ENCODE peak calls at places on chromosomes 6 and 20, in seven cellular contexts. One of them, this sample, is unnamed.

GRCh38 chr6:137756788-137757187 is 110.3 kb upstream of the TNFAIP3 start:
- DNase-seq in CD8-positive, alpha-beta memory T cell: no peak
- DNase-seq in neuronal stem cell: no peak
- DNase-seq in CD4-positive, CD25-positive, alpha-beta regulatory T cell: no peak
- DNase-seq in heart left ventricle: no peak
- DNase-seq in aorta: no peak
- DNase-seq in Caco-2: no peak
- DNase-seq in this sample: no peak

GRCh38 chr6:46044876-46045617 is 29.4 kb upstream of the CLIC5 start:
- DNase-seq in CD8-positive, alpha-beta memory T cell: no peak
- DNase-seq in neuronal stem cell: no peak
- DNase-seq in CD4-positive, CD25-positive, alpha-beta regulatory T cell: no peak
- DNase-seq in heart left ventricle: no peak
- DNase-seq in aorta: no peak
- DNase-seq in Caco-2: no peak
- DNase-seq in this sample: no peak

GRCh38 chr6:108944707-108945685 is 96.8 kb downstream of the ARMC2 start:
- DNase-seq in CD8-positive, alpha-beta memory T cell: no peak
- DNase-seq in neuronal stem cell: no peak
- DNase-seq in CD4-positive, CD25-positive, alpha-beta regulatory T cell: no peak
- DNase-seq in heart left ventricle: peak; percentile 65
- DNase-seq in aorta: no peak
- DNase-seq in Caco-2: no peak
- DNase-seq in this sample: no peak

GRCh38 chr6:105431226-105431625 is 28.3 kb upstream of the PREP start:
- DNase-seq in CD8-positive, alpha-beta memory T cell: peak; percentile 36
- DNase-seq in neuronal stem cell: peak; percentile 27
- DNase-seq in CD4-positive, CD25-positive, alpha-beta regulatory T cell: no peak
- DNase-seq in heart left ventricle: no peak
- DNase-seq in aorta: no peak
- DNase-seq in Caco-2: peak; percentile 46
- DNase-seq in this sample: no peak

GRCh38 chr20:5590899-5591298 is 159.3 kb upstream of the SHLD1 start:
- DNase-seq in CD8-positive, alpha-beta memory T cell: no peak
- DNase-seq in neuronal stem cell: no peak
- DNase-seq in CD4-positive, CD25-positive, alpha-beta regulatory T cell: no peak
- DNase-seq in heart left ventricle: no peak
- DNase-seq in aorta: no peak
- DNase-seq in Caco-2: no peak
- DNase-seq in this sample: no peak

GRCh38 chr6:170176621-170177382 is 114.1 kb downstream of the DLL1 start:
- DNase-seq in CD8-positive, alpha-beta memory T cell: no peak
- DNase-seq in neuronal stem cell: no peak
- DNase-seq in CD4-positive, CD25-positive, alpha-beta regulatory T cell: no peak
- DNase-seq in heart left ventricle: peak; percentile 63
- DNase-seq in aorta: no peak
- DNase-seq in Caco-2: no peak
- DNase-seq in this sample: no peak

GRCh38 chr6:125584468-125584939 is 164.9 kb upstream of the HEY2 start:
- DNase-seq in CD8-positive, alpha-beta memory T cell: no peak
- DNase-seq in neuronal stem cell: peak; percentile 39
- DNase-seq in CD4-positive, CD25-positive, alpha-beta regulatory T cell: no peak
- DNase-seq in heart left ventricle: peak; percentile 74
- DNase-seq in aorta: no peak
- DNase-seq in Caco-2: peak; percentile 2
- DNase-seq in this sample: no peak

GRCh38 chr6:9295641-9296040 is 860.3 kb upstream of the SLC35B3 start:
- DNase-seq in CD8-positive, alpha-beta memory T cell: no peak
- DNase-seq in neuronal stem cell: no peak
- DNase-seq in CD4-positive, CD25-positive, alpha-beta regulatory T cell: no peak
- DNase-seq in heart left ventricle: no peak
- DNase-seq in aorta: no peak
- DNase-seq in Caco-2: no peak
- DNase-seq in this sample: no peak

GRCh38 chr6:127342946-127343752 is at the start of gene ECHDC1:
- DNase-seq in CD8-positive, alpha-beta memory T cell: peak; percentile 71
- DNase-seq in neuronal stem cell: peak; percentile 55
- DNase-seq in CD4-positive, CD25-positive, alpha-beta regulatory T cell: peak; percentile 39
- DNase-seq in heart left ventricle: peak; percentile 80
- DNase-seq in aorta: peak; percentile 87
- DNase-seq in Caco-2: peak; percentile 65
- DNase-seq in this sample: peak; percentile 61

GRCh38 chr6:80440496-80441160 is 334.2 kb downstream of the BCKDHB start:
- DNase-seq in CD8-positive, alpha-beta memory T cell: no peak
- DNase-seq in neuronal stem cell: no peak
- DNase-seq in CD4-positive, CD25-positive, alpha-beta regulatory T cell: no peak
- DNase-seq in heart left ventricle: no peak
- DNase-seq in aorta: no peak
- DNase-seq in Caco-2: no peak
- DNase-seq in this sample: no peak

GRCh38 chr20:29409833-29410804 is 1847.3 kb upstream of the DEFB115 start:
- DNase-seq in CD8-positive, alpha-beta memory T cell: no peak
- DNase-seq in neuronal stem cell: no peak
- DNase-seq in CD4-positive, CD25-positive, alpha-beta regulatory T cell: no peak
- DNase-seq in heart left ventricle: peak; percentile 66
- DNase-seq in aorta: peak; percentile 73
- DNase-seq in Caco-2: no peak
- DNase-seq in this sample: peak; percentile 86
- H3K9me3 ChIP-seq in CD8-positive, alpha-beta memory T cell: no peaks in the 10 kb centered on the region
- H3K9me3 ChIP-seq in neuronal stem cell: no peaks in the 10 kb centered on the region
- H3K9me3 ChIP-seq in CD4-positive, CD25-positive, alpha-beta regulatory T cell: peaks cover 8% of the 10 kb centered on the region
- H3K9me3 ChIP-seq in heart left ventricle: no peaks in the 10 kb centered on the region
- H3K9me3 ChIP-seq in aorta: no peaks in the 10 kb centered on the region
- H3K9me3 ChIP-seq in Caco-2: peaks cover 8% of the 10 kb centered on the region
- H3K9me3 ChIP-seq in this sample: peaks cover 7% of the 10 kb centered on the region

DNA sequence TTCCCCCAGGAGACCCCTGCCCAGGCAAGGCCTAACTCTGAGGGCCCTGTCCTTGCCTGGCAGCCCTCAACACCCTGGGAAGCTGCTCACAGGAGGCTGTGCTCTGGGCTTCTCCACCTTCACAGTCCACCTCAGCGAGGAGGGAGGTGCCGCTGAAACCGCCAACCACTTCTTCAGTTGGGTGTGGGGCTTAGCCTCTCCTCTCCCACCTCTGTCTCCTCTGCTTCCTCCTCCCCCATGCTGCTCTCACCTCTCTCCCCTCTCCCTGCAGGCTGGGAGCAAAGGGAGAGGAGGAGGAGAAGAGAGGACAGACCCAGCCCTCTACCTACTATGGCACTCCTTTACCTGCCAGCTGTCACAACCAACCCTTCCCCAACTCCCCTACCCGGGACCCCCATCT is 7.0 kb downstream of the RING1 start:
- DNase-seq in CD8-positive, alpha-beta memory T cell: no peak
- DNase-seq in neuronal stem cell: no peak
- DNase-seq in CD4-positive, CD25-positive, alpha-beta regulatory T cell: no peak
- DNase-seq in heart left ventricle: no peak
- DNase-seq in aorta: no peak
- DNase-seq in Caco-2: no peak
- DNase-seq in this sample: no peak
- H3K27me3 ChIP-seq in CD8-positive, alpha-beta memory T cell: no peaks in the 10 kb centered on the region
- H3K27me3 ChIP-seq in neuronal stem cell: no peaks in the 10 kb centered on the region
- H3K27me3 ChIP-seq in CD4-positive, CD25-positive, alpha-beta regulatory T cell: peaks cover 8% of the 10 kb centered on the region
- H3K27me3 ChIP-seq in heart left ventricle: peaks cover 5% of the 10 kb centered on the region
- H3K27me3 ChIP-seq in aorta: no peaks in the 10 kb centered on the region
- H3K27me3 ChIP-seq in Caco-2: no peaks in the 10 kb centered on the region
- H3K27me3 ChIP-seq in this sample: no peaks in the 10 kb centered on the region

GRCh38 chr6:142916881-142917280 is 28.1 kb downstream of the HIVEP2 start:
- DNase-seq in CD8-positive, alpha-beta memory T cell: no peak
- DNase-seq in neuronal stem cell: no peak
- DNase-seq in CD4-positive, CD25-positive, alpha-beta regulatory T cell: no peak
- DNase-seq in heart left ventricle: no peak
- DNase-seq in aorta: no peak
- DNase-seq in Caco-2: no peak
- DNase-seq in this sample: no peak
- H3K4me1 ChIP-seq in CD8-positive, alpha-beta memory T cell: peaks cover 66% of the 10 kb centered on the region
- H3K4me1 ChIP-seq in neuronal stem cell: peaks cover 1% of the 10 kb centered on the region
- H3K4me1 ChIP-seq in CD4-positive, CD25-positive, alpha-beta regulatory T cell: peaks cover 68% of the 10 kb centered on the region
- H3K4me1 ChIP-seq in heart left ventricle: peaks cover 4% of the 10 kb centered on the region
- H3K4me1 ChIP-seq in aorta: no peaks in the 10 kb centered on the region
- H3K4me1 ChIP-seq in Caco-2: no peaks in the 10 kb centered on the region
- H3K4me1 ChIP-seq in this sample: peaks cover 10% of the 10 kb centered on the region

DNA sequence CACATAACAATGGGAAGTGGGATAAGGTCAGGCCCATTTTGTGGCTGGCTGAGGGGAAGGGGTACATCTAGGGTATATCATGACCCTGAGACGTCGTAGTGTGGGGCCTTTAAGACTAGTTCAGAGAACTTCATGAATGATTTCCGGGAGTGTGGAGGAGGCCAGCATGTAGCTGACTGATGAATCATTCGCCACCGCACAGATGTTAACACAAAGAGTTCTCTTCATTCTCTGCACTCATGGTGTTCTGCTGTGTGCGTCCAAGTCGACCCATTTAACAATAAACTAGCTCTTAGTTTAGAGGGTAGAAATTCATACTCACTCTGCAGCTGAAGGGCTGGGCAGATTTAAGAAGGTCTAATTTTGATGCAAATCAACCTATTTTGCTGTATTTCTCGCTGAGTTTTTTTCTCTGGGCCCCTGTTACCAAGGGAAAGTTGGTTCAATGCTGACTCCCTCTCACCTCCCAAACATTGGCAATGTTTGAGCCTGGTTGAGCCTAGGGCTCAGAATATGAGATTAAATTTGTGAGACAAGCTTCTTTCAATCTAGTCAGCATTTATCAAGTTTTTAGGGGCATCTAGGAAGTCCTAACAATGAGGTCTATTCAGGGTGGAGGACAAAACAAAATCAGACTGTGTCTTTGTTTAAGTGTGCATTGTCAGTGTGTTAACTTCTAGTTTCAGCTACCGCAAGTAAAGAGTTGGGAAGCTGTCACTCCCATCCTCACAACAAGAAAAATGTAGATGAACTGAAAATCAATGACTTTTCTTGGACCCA is 106.8 kb upstream of the CBLN4 start:
- DNase-seq in CD8-positive, alpha-beta memory T cell: no peak
- DNase-seq in neuronal stem cell: no peak
- DNase-seq in CD4-positive, CD25-positive, alpha-beta regulatory T cell: no peak
- DNase-seq in heart left ventricle: no peak
- DNase-seq in aorta: no peak
- DNase-seq in Caco-2: no peak
- DNase-seq in this sample: no peak
- H3K9me3 ChIP-seq in CD8-positive, alpha-beta memory T cell: no peaks in the 10 kb centered on the region
- H3K9me3 ChIP-seq in neuronal stem cell: no peaks in the 10 kb centered on the region
- H3K9me3 ChIP-seq in CD4-positive, CD25-positive, alpha-beta regulatory T cell: no peaks in the 10 kb centered on the region
- H3K9me3 ChIP-seq in heart left ventricle: peaks cover 4% of the 10 kb centered on the region
- H3K9me3 ChIP-seq in aorta: no peaks in the 10 kb centered on the region
- H3K9me3 ChIP-seq in Caco-2: peaks cover 5% of the 10 kb centered on the region
- H3K9me3 ChIP-seq in this sample: no peaks in the 10 kb centered on the region

This sample was measured in RWPE2.